ENCODE peak calls at places on chromosomes 5 and 9, in nine cellular contexts. R, W, F, L, D, X, Z, Q and G are unnamed samples. For H3K4me1, the result is how much of the 10 kb centered on the place peaks cover.

GRCh38 chr9:110531776-110532175 is 47.8 kb downstream of the SVEP1 start:
- DNase-seq in R (no peak), L (no peak), Q (peak), W (no peak), Z (no peak), D (no peak), X (no peak), F (no peak), G (no peak)

GRCh38 chr5:83636141-83636540 is 84.5 kb downstream of the HAPLN1 start:
- DNase-seq in W (no peak), D (no peak), Q (no peak), X (no peak), L (no peak), Z (no peak), R (no peak), F (no peak), G (no peak)

GRCh38 chr5:137600721-137601360 is 101.7 kb upstream of the SPOCK1 start:
- DNase-seq in W (no peak), F (peak), L (no peak), Q (no peak), R (no peak), X (no peak), Z (no peak), D (no peak), G (no peak)

GRCh38 chr5:175116466-175117048 is 327.4 kb downstream of the DRD1 start:
- DNase-seq in R (no peak), X (no peak), F (no peak), D (no peak), W (no peak), Q (no peak), Z (no peak), L (no peak), G (no peak)

GRCh38 chr9:14294659-14295058 is 19.3 kb downstream of the NFIB start:
- DNase-seq in X (no peak), F (no peak), W (no peak), L (no peak), Q (no peak), R (no peak), D (no peak), Z (no peak), G (no peak)

GRCh38 chr5:133480866-133481265 is 131.5 kb downstream of the FSTL4 start:
- DNase-seq in Q (no peak), X (no peak), Z (no peak), F (no peak), L (no peak), R (no peak), W (no peak), D (no peak), G (no peak)

GRCh38 chr5:31783762-31784161 is 144.8 kb downstream of the PDZD2 start:
- DNase-seq in Z (no peak), W (no peak), L (no peak), X (no peak), Q (no peak), D (no peak), F (peak), R (no peak), G (no peak)

GRCh38 chr9:9942764-9943424 is 669.9 kb downstream of the PTPRD start:
- DNase-seq in L (peak), X (no peak), F (peak), D (peak), Z (peak), R (no peak), Q (peak), W (peak), G (no peak)

GRCh38 chr5:159104058-159104651 is 4.4 kb upstream of the EBF1 start:
- DNase-seq in D (no peak), Z (no peak), Q (no peak), F (no peak), X (no peak), R (no peak), W (no peak), L (no peak), G (peak)

GRCh38 chr9:109972026-109973005 is 192.3 kb downstream of the PALM2AKAP2 start:
- DNase-seq in F (no peak), X (no peak), L (no peak), D (no peak), R (no peak), Z (no peak), W (no peak), Q (no peak), G (no peak)

GRCh38 chr9:98255064-98255577 is 328 bp downstream of the TBC1D2 start:
- DNase-seq in W (no peak), Q (no peak), L (peak), Z (no peak), D (peak), R (no peak), F (no peak), X (no peak), G (peak)

GRCh38 chr5:174532453-174533126 is 191.8 kb upstream of the MSX2 start:
- DNase-seq in Q (peak), W (peak), F (peak), R (peak), L (peak), Z (peak), D (peak), X (peak), G (peak)

GRCh38 chr5:38673671-38674071 is 117.2 kb upstream of the LIFR start:
- DNase-seq in D (no peak), X (no peak), R (peak), W (peak), L (no peak), F (no peak), Q (no peak), Z (no peak), G (no peak)

GRCh38 chr5:93607367-93608258 is 24.6 kb downstream of the NR2F1 start:
- DNase-seq in F (peak), W (peak), R (no peak), D (no peak), Z (no peak), X (no peak), L (no peak), Q (peak), G (no peak)

GRCh38 chr5:181086410-181087229 is 44.3 kb downstream of the OR2V1 start:
- DNase-seq in F (no peak), R (no peak), Q (no peak), W (peak), D (no peak), X (no peak), L (no peak), Z (no peak), G (no peak)

GRCh38 chr5:172417130-172417802 is 37.1 kb downstream of the SH3PXD2B start:
- DNase-seq in L (no peak), W (no peak), F (no peak), Q (no peak), R (no peak), Z (no peak), X (no peak), D (no peak), G (peak)

GRCh38 chr9:117414220-117414905 is 494 bp downstream of the ASTN2 start:
- DNase-seq in Z (no peak), Q (no peak), W (no peak), R (no peak), L (peak), X (no peak), F (peak), D (no peak), G (no peak)

GRCh38 chr5:113682497-113683136 is 169.1 kb downstream of the YTHDC2 start:
- DNase-seq in R (peak), Q (peak), D (no peak), X (no peak), F (no peak), W (no peak), Z (no peak), L (no peak), G (no peak)

GRCh38 chr9:114957558-114957957 is 27.2 kb upstream of the TNFSF8 start:
- DNase-seq in Q (no peak), F (no peak), L (no peak), X (no peak), W (no peak), Z (no peak), R (no peak), D (no peak), G (no peak)

GRCh38 chr9:14096182-14096922 is 217.6 kb downstream of the NFIB start:
- DNase-seq in F (peak), D (no peak), Q (peak), R (no peak), X (no peak), W (no peak), L (peak), Z (no peak), G (no peak)

GRCh38 chr9:114674798-114675554 is 7.0 kb downstream of the TEX48 start:
- DNase-seq in X (no peak), Q (no peak), W (no peak), Z (no peak), D (no peak), R (no peak), F (no peak), L (no peak), G (no peak)

GRCh38 chr5:148540636-148541035 is 113.7 kb downstream of the HTR4 start:
- DNase-seq in X (no peak), D (no peak), L (no peak), W (no peak), Z (no peak), Q (no peak), R (no peak), F (no peak), G (no peak)

GRCh38 chr5:115778417-115778816 is 38.0 kb downstream of the CDO1 start:
- DNase-seq in L (no peak), F (no peak), R (no peak), W (no peak), Q (no peak), X (no peak), Z (no peak), D (no peak), G (no peak)

GRCh38 chr5:68114641-68115040 is 100.9 kb upstream of the PIK3R1 start:
- DNase-seq in D (no peak), F (no peak), X (no peak), Q (no peak), R (no peak), W (no peak), L (no peak), Z (no peak), G (no peak)

GRCh38 chr9:87613265-87614111 is 112.4 kb upstream of the CTSL start:
- DNase-seq in W (peak), F (no peak), R (no peak), L (peak), X (peak), Q (no peak), D (no peak), Z (no peak), G (no peak)

GRCh38 chr5:132099073-132099748 is 25.6 kb downstream of the CSF2 start:
- DNase-seq in L (no peak), W (no peak), R (no peak), Q (no peak), F (no peak), X (no peak), D (no peak), Z (no peak), G (no peak)

GRCh38 chr5:124395287-124395686 is 351.2 kb downstream of the ZNF608 start:
- DNase-seq in X (no peak), F (peak), Z (no peak), D (no peak), L (no peak), Q (no peak), W (no peak), R (no peak), G (no peak)

GRCh38 chr5:73638344-73639095 is 12.5 kb downstream of the ARHGEF28 start:
- DNase-seq in R (no peak), D (no peak), Z (peak), X (no peak), W (no peak), L (no peak), F (no peak), Q (peak), G (no peak)

GRCh38 chr5:77882670-77883257 is 106.6 kb upstream of the TBCA start:
- DNase-seq in X (no peak), Z (no peak), L (no peak), D (no peak), R (no peak), F (no peak), W (no peak), Q (peak), G (no peak)

GRCh38 chr5:171714286-171714685 is 71.3 kb upstream of the SMIM23 start:
- DNase-seq in Z (no peak), Q (no peak), L (no peak), X (no peak), R (no peak), W (no peak), F (no peak), D (no peak), G (no peak)

GRCh38 chr9:105620996-105621395 is 41.3 kb upstream of the TAL2 start:
- DNase-seq in Q (no peak), F (no peak), W (no peak), X (no peak), R (no peak), L (no peak), Z (no peak), D (no peak), G (no peak)

GRCh38 chr9:92769276-92769675 is 4.6 kb upstream of the BICD2 start:
- DNase-seq in X (no peak), W (no peak), Z (no peak), R (no peak), F (no peak), D (no peak), L (no peak), Q (no peak), G (no peak)

GRCh38 chr9:16718952-16719351 is 151.5 kb downstream of the BNC2 start:
- DNase-seq in R (no peak), Z (no peak), D (no peak), L (no peak), F (no peak), X (no peak), W (no peak), Q (no peak), G (no peak)

GRCh38 chr9:16720386-16720785 is 150.1 kb downstream of the BNC2 start:
- DNase-seq in W (no peak), D (no peak), X (no peak), F (no peak), Q (peak), R (no peak), L (no peak), Z (no peak), G (no peak)

GRCh38 chr9:16725066-16725465 is 145.4 kb downstream of the BNC2 start:
- DNase-seq in Z (no peak), Q (peak), F (no peak), L (no peak), X (no peak), D (no peak), W (no peak), R (no peak), G (no peak)

GRCh38 chr9:16719921-16720320 is 150.5 kb downstream of the BNC2 start:
- DNase-seq in D (no peak), L (no peak), W (no peak), Q (no peak), F (no peak), Z (no peak), X (no peak), R (no peak), G (no peak)

GRCh38 chr9:16721972-16722371 is 148.5 kb downstream of the BNC2 start:
- DNase-seq in L (no peak), Q (peak), W (no peak), X (no peak), R (no peak), F (no peak), D (peak), Z (no peak), G (peak)
- TF ChIP-seq POLR2AphosphoS5 in L (peak), Q (no peak), W (no peak), X (no peak), R (no peak), F (no peak), D (no peak), Z (no peak), G (peak)

GRCh38 chr9:30944233-30944585 is 1440.2 kb upstream of the ACO1 start:
- DNase-seq in D (no peak), L (no peak), X (no peak), R (no peak), Z (no peak), F (no peak), Q (no peak), W (no peak), G (no peak)
- H3K4me1 ChIP-seq in D (under half), L (under half), X (under half), R (under half), Z (under half), F (under half), Q (under half), W (under half), G (under half)

GRCh38 chr5:151063590-151063989 is 17.2 kb downstream of the TNIP1 start:
- DNase-seq in R (no peak), F (no peak), Q (no peak), W (no peak), L (no peak), X (no peak), D (no peak), Z (no peak), G (no peak)

GRCh38 chr5:151062405-151063135 is 18.3 kb downstream of the TNIP1 start:
- DNase-seq in Q (no peak), R (no peak), W (no peak), D (no peak), Z (no peak), X (no peak), F (no peak), L (no peak), G (no peak)

GRCh38 chr5:151060742-151061141 is 20.1 kb downstream of the TNIP1 start:
- DNase-seq in R (no peak), W (no peak), F (no peak), D (no peak), L (no peak), Z (no peak), Q (no peak), X (no peak), G (no peak)

GRCh38 chr5:151064916-151065499 is 15.8 kb downstream of the TNIP1 start:
- DNase-seq in W (no peak), X (no peak), Q (no peak), D (no peak), F (no peak), L (no peak), Z (no peak), R (no peak), G (no peak)

GRCh38 chr5:151063136-151063544 is 17.7 kb downstream of the TNIP1 start:
- DNase-seq in Z (no peak), W (peak), F (no peak), L (no peak), X (no peak), R (no peak), D (no peak), Q (peak), G (no peak)
- H3K4me3 ChIP-seq in Z (no peak), W (no peak), F (no peak), L (no peak), X (no peak), R (no peak), D (no peak), Q (no peak), G (no peak)

GRCh38 chr5:59873113-59873512 is 20.4 kb downstream of the PDE4D start:
- DNase-seq in L (no peak), Q (no peak), F (no peak), W (no peak), Z (no peak), R (no peak), X (no peak), D (no peak), G (no peak)

GRCh38 chr5:59874675-59875074 is 18.9 kb downstream of the PDE4D start:
- DNase-seq in L (no peak), Z (no peak), D (no peak), F (no peak), W (no peak), Q (no peak), R (no peak), X (no peak), G (no peak)
- TF ChIP-seq POLR2AphosphoS5 in L (no peak), Z (no peak), D (no peak), F (no peak), W (no peak), Q (no peak), R (no peak), X (no peak), G (no peak)